ENCODE peak calls at places on chromosomes 2 and 18, in ten cellular contexts. One of them, this sample, is unnamed.

GRCh38 chr2:126776701-126777619 is 121.0 kb downstream of the GYPC start:
- DNase-seq in prostate gland: peak; percentile 63
- DNase-seq in MM.1S: peak; percentile 69
- DNase-seq in GM12878: peak; percentile 30
- DNase-seq in brain microvascular endothelial cell: peak; percentile 73
- DNase-seq in IMR-90: peak; percentile 62
- DNase-seq in bronchial epithelial cell: peak; percentile 34
- DNase-seq in RWPE2: no peak
- DNase-seq in left lung: peak; percentile 84
- DNase-seq in upper lobe of right lung: peak; percentile 90
- DNase-seq in this sample: no peak

GRCh38 chr2:44560352-44560751 is 198.6 kb downstream of the CAMKMT start:
- DNase-seq in left lung: no peak
- DNase-seq in GM12878: no peak
- DNase-seq in prostate gland: no peak
- DNase-seq in brain microvascular endothelial cell: no peak
- DNase-seq in IMR-90: no peak
- DNase-seq in bronchial epithelial cell: peak; percentile 12
- DNase-seq in RWPE2: no peak
- DNase-seq in upper lobe of right lung: no peak
- DNase-seq in MM.1S: peak; percentile 42
- DNase-seq in this sample: no peak

GRCh38 chr18:10304853-10305252 is 149.6 kb upstream of the APCDD1 start:
- DNase-seq in IMR-90: peak; percentile 79
- DNase-seq in MM.1S: no peak
- DNase-seq in RWPE2: no peak
- DNase-seq in bronchial epithelial cell: peak; percentile 91
- DNase-seq in left lung: no peak
- DNase-seq in brain microvascular endothelial cell: no peak
- DNase-seq in upper lobe of right lung: no peak
- DNase-seq in GM12878: no peak
- DNase-seq in prostate gland: no peak
- DNase-seq in this sample: peak; percentile 48

GRCh38 chr2:182652326-182652725 is 63.7 kb upstream of the DNAJC10 start:
- DNase-seq in GM12878: no peak
- DNase-seq in left lung: no peak
- DNase-seq in brain microvascular endothelial cell: no peak
- DNase-seq in prostate gland: no peak
- DNase-seq in RWPE2: no peak
- DNase-seq in MM.1S: no peak
- DNase-seq in upper lobe of right lung: no peak
- DNase-seq in IMR-90: no peak
- DNase-seq in bronchial epithelial cell: peak; percentile 18
- DNase-seq in this sample: no peak

GRCh38 chr2:88628569-88628939 is 1.3 kb upstream of the EIF2AK3 start:
- DNase-seq in GM12878: no peak
- DNase-seq in brain microvascular endothelial cell: no peak
- DNase-seq in upper lobe of right lung: no peak
- DNase-seq in RWPE2: no peak
- DNase-seq in left lung: no peak
- DNase-seq in MM.1S: no peak
- DNase-seq in bronchial epithelial cell: no peak
- DNase-seq in prostate gland: no peak
- DNase-seq in IMR-90: no peak
- DNase-seq in this sample: no peak

GRCh38 chr2:31023550-31023949 is 114.7 kb downstream of the GALNT14 start:
- DNase-seq in prostate gland: no peak
- DNase-seq in left lung: no peak
- DNase-seq in upper lobe of right lung: no peak
- DNase-seq in RWPE2: no peak
- DNase-seq in GM12878: no peak
- DNase-seq in MM.1S: no peak
- DNase-seq in IMR-90: no peak
- DNase-seq in bronchial epithelial cell: no peak
- DNase-seq in brain microvascular endothelial cell: no peak
- DNase-seq in this sample: no peak

GRCh38 chr18:48136051-48136543 is 205.6 kb upstream of the SMAD2 start:
- DNase-seq in upper lobe of right lung: no peak
- DNase-seq in prostate gland: no peak
- DNase-seq in RWPE2: no peak
- DNase-seq in brain microvascular endothelial cell: no peak
- DNase-seq in left lung: peak; percentile 31
- DNase-seq in GM12878: no peak
- DNase-seq in IMR-90: no peak
- DNase-seq in bronchial epithelial cell: no peak
- DNase-seq in MM.1S: no peak
- DNase-seq in this sample: no peak

GRCh38 chr2:153963247-153963646 is 91.5 kb downstream of the GALNT13 start:
- DNase-seq in bronchial epithelial cell: no peak
- DNase-seq in prostate gland: no peak
- DNase-seq in upper lobe of right lung: no peak
- DNase-seq in MM.1S: no peak
- DNase-seq in IMR-90: no peak
- DNase-seq in RWPE2: no peak
- DNase-seq in brain microvascular endothelial cell: no peak
- DNase-seq in GM12878: no peak
- DNase-seq in left lung: no peak
- DNase-seq in this sample: no peak

GRCh38 chr18:21179590-21180220 is 62.3 kb upstream of the GREB1L start:
- DNase-seq in upper lobe of right lung: no peak
- DNase-seq in MM.1S: peak; percentile 57
- DNase-seq in left lung: no peak
- DNase-seq in IMR-90: peak; percentile 73
- DNase-seq in GM12878: peak; percentile 32
- DNase-seq in brain microvascular endothelial cell: peak; percentile 65
- DNase-seq in RWPE2: no peak
- DNase-seq in prostate gland: peak; percentile 46
- DNase-seq in bronchial epithelial cell: peak; percentile 44
- DNase-seq in this sample: no peak

GRCh38 chr2:240933966-240934700 is 28.0 kb downstream of the CROCC2 start:
- DNase-seq in upper lobe of right lung: peak; percentile 51
- DNase-seq in GM12878: no peak
- DNase-seq in brain microvascular endothelial cell: no peak
- DNase-seq in bronchial epithelial cell: no peak
- DNase-seq in MM.1S: no peak
- DNase-seq in prostate gland: no peak
- DNase-seq in IMR-90: no peak
- DNase-seq in RWPE2: no peak
- DNase-seq in left lung: peak; percentile 26
- DNase-seq in this sample: no peak

GRCh38 chr18:10193446-10193845 is 261.0 kb upstream of the APCDD1 start:
- DNase-seq in MM.1S: no peak
- DNase-seq in IMR-90: no peak
- DNase-seq in upper lobe of right lung: no peak
- DNase-seq in prostate gland: no peak
- DNase-seq in bronchial epithelial cell: no peak
- DNase-seq in GM12878: no peak
- DNase-seq in left lung: no peak
- DNase-seq in RWPE2: no peak
- DNase-seq in brain microvascular endothelial cell: no peak
- DNase-seq in this sample: no peak

GRCh38 chr2:205763708-205764501 is 81.6 kb downstream of the NRP2 start:
- DNase-seq in RWPE2: peak; percentile 64
- DNase-seq in prostate gland: no peak
- DNase-seq in IMR-90: peak; percentile 63
- DNase-seq in left lung: peak; percentile 61
- DNase-seq in bronchial epithelial cell: peak; percentile 86
- DNase-seq in upper lobe of right lung: peak; percentile 74
- DNase-seq in GM12878: no peak
- DNase-seq in MM.1S: no peak
- DNase-seq in brain microvascular endothelial cell: peak; percentile 94
- DNase-seq in this sample: peak; percentile 56

DNA sequence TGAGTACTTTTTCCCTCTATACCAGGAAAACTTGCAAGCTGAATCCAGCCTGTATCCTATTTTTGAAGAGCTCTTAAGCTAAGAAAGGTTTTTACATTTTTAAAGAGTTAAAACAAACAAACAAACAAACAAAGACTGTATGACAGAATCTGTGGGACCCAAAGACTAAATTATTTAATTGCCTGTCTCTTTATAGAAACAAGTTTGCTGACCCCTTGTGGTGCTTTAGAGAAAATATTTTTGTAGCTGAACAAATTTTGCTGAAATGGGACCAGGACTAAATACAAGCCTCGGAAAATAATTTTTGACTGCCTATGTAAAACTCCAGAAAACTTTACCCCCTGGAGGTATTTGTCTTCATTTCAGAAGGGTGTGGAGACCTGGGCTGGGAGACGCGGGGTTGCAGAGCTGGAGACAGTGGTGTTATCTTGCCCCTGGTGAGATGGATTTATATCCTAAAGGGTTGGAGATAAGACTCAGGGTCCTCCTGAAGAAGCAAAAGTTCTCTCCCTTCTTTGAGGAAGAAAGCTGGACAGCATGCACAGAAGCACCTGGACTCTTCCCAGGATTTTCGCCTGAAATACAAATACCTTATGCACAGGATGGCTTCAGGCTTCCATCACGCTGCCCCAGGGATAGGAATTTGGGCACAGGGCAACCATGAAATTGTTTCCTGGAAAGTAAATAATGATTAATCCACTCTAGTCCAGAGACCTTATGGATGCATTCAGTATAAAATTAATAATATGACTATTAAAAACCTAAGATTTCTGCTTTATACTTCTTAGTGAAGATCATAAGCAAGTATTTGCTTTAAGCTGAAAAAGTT is 54.3 kb downstream of the TMX3 start:
- DNase-seq in IMR-90: peak; percentile 61
- DNase-seq in RWPE2: no peak
- DNase-seq in left lung: no peak
- DNase-seq in upper lobe of right lung: no peak
- DNase-seq in prostate gland: no peak
- DNase-seq in GM12878: no peak
- DNase-seq in bronchial epithelial cell: peak; percentile 39
- DNase-seq in brain microvascular endothelial cell: peak; percentile 7
- DNase-seq in MM.1S: peak; percentile 54
- DNase-seq in this sample: no peak
- H3K27me3 ChIP-seq in IMR-90: no peaks in the 10 kb centered on the region
- H3K27me3 ChIP-seq in RWPE2: no peaks in the 10 kb centered on the region
- H3K27me3 ChIP-seq in left lung: no peaks in the 10 kb centered on the region
- H3K27me3 ChIP-seq in upper lobe of right lung: no peaks in the 10 kb centered on the region
- H3K27me3 ChIP-seq in prostate gland: no peaks in the 10 kb centered on the region
- H3K27me3 ChIP-seq in GM12878: no peaks in the 10 kb centered on the region
- H3K27me3 ChIP-seq in bronchial epithelial cell: no peaks in the 10 kb centered on the region
- H3K27me3 ChIP-seq in brain microvascular endothelial cell: no peaks in the 10 kb centered on the region
- H3K27me3 ChIP-seq in MM.1S: no peaks in the 10 kb centered on the region
- H3K27me3 ChIP-seq in this sample: no peaks in the 10 kb centered on the region

GRCh38 chr18:23479829-23480505 is 23.3 kb upstream of the RMC1 start:
- DNase-seq in IMR-90: no peak
- DNase-seq in prostate gland: no peak
- DNase-seq in left lung: no peak
- DNase-seq in bronchial epithelial cell: no peak
- DNase-seq in upper lobe of right lung: no peak
- DNase-seq in RWPE2: no peak
- DNase-seq in brain microvascular endothelial cell: no peak
- DNase-seq in MM.1S: no peak
- DNase-seq in GM12878: no peak
- DNase-seq in this sample: no peak
- H3K36me3 ChIP-seq in IMR-90: peaks cover 47% of the 10 kb centered on the region
- H3K36me3 ChIP-seq in prostate gland: peaks cover 3% of the 10 kb centered on the region
- H3K36me3 ChIP-seq in left lung: peaks cover 87% of the 10 kb centered on the region
- H3K36me3 ChIP-seq in bronchial epithelial cell: peaks cover 16% of the 10 kb centered on the region
- H3K36me3 ChIP-seq in upper lobe of right lung: peaks cover 92% of the 10 kb centered on the region
- H3K36me3 ChIP-seq in RWPE2: peaks cover 73% of the 10 kb centered on the region
- H3K36me3 ChIP-seq in brain microvascular endothelial cell: peaks cover 72% of the 10 kb centered on the region
- H3K36me3 ChIP-seq in MM.1S: peaks cover 5% of the 10 kb centered on the region
- H3K36me3 ChIP-seq in GM12878: peaks cover 8% of the 10 kb centered on the region
- H3K36me3 ChIP-seq in this sample: peaks cover 12% of the 10 kb centered on the region

GRCh38 chr2:101881131-101881530 is 110.6 kb upstream of the IL1R2 start:
- DNase-seq in RWPE2: no peak
- DNase-seq in prostate gland: no peak
- DNase-seq in left lung: no peak
- DNase-seq in IMR-90: no peak
- DNase-seq in MM.1S: no peak
- DNase-seq in GM12878: no peak
- DNase-seq in brain microvascular endothelial cell: no peak
- DNase-seq in bronchial epithelial cell: peak; percentile 37
- DNase-seq in upper lobe of right lung: no peak
- DNase-seq in this sample: no peak

GRCh38 chr2:101884423-101884822 is 107.3 kb upstream of the IL1R2 start:
- DNase-seq in IMR-90: no peak
- DNase-seq in RWPE2: no peak
- DNase-seq in left lung: no peak
- DNase-seq in upper lobe of right lung: no peak
- DNase-seq in GM12878: no peak
- DNase-seq in bronchial epithelial cell: no peak
- DNase-seq in prostate gland: no peak
- DNase-seq in MM.1S: no peak
- DNase-seq in brain microvascular endothelial cell: no peak
- DNase-seq in this sample: no peak

GRCh38 chr2:101882948-101883347 is 108.8 kb upstream of the IL1R2 start:
- DNase-seq in brain microvascular endothelial cell: no peak
- DNase-seq in upper lobe of right lung: no peak
- DNase-seq in RWPE2: no peak
- DNase-seq in bronchial epithelial cell: no peak
- DNase-seq in prostate gland: no peak
- DNase-seq in left lung: no peak
- DNase-seq in MM.1S: no peak
- DNase-seq in IMR-90: no peak
- DNase-seq in GM12878: no peak
- DNase-seq in this sample: no peak

GRCh38 chr2:101887328-101887727 is 104.4 kb upstream of the IL1R2 start:
- DNase-seq in IMR-90: no peak
- DNase-seq in MM.1S: no peak
- DNase-seq in GM12878: no peak
- DNase-seq in brain microvascular endothelial cell: no peak
- DNase-seq in upper lobe of right lung: no peak
- DNase-seq in left lung: no peak
- DNase-seq in bronchial epithelial cell: no peak
- DNase-seq in prostate gland: no peak
- DNase-seq in RWPE2: no peak
- DNase-seq in this sample: no peak

DNA sequence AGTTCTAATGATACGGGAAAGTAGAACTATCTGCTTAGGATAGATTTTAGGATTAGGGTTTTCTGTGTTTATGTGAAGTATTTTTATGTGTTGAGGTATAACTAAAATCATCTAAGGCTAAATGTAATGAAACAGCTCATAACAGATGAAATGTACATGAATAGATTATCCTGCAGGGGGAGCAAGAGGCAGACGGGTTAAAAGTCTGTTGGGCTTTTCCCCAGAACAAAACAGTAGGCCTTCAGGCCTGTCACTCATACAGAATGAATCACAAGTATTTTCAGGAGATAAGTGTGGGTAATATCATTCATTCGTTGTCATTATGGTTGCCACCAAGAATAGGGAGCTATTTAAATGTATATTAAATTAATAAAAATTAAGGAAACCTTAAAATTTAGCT is 107.9 kb upstream of the IL1R2 start:
- DNase-seq in bronchial epithelial cell: peak; percentile 70
- DNase-seq in left lung: no peak
- DNase-seq in MM.1S: peak; percentile 57
- DNase-seq in prostate gland: peak; percentile 33
- DNase-seq in upper lobe of right lung: no peak
- DNase-seq in RWPE2: no peak
- DNase-seq in IMR-90: peak; percentile 59
- DNase-seq in GM12878: no peak
- DNase-seq in brain microvascular endothelial cell: peak; percentile 72
- DNase-seq in this sample: no peak
- TF ChIP-seq CTCF in bronchial epithelial cell: peak; percentile 54
- TF ChIP-seq CTCF in left lung: peak; percentile 65
- TF ChIP-seq CTCF in MM.1S: peak; percentile 54
- TF ChIP-seq CTCF in prostate gland: peak; percentile 49
- TF ChIP-seq CTCF in upper lobe of right lung: peak; percentile 57
- TF ChIP-seq CTCF in RWPE2: peak; percentile 62
- TF ChIP-seq CTCF in IMR-90: peak; percentile 65
- TF ChIP-seq CTCF in GM12878: peak; percentile 63
- TF ChIP-seq CTCF in brain microvascular endothelial cell: peak; percentile 70
- TF ChIP-seq CTCF in this sample: peak; percentile 63

GRCh38 chr2:40281021-40281940 is 170.6 kb downstream of the SLC8A1 start:
- DNase-seq in RWPE2: no peak
- DNase-seq in IMR-90: peak; percentile 89
- DNase-seq in upper lobe of right lung: no peak
- DNase-seq in left lung: no peak
- DNase-seq in MM.1S: peak; percentile 83
- DNase-seq in brain microvascular endothelial cell: peak; percentile 76
- DNase-seq in bronchial epithelial cell: peak; percentile 89
- DNase-seq in prostate gland: peak; percentile 24
- DNase-seq in GM12878: peak; percentile 19
- DNase-seq in this sample: peak; percentile 89
- H3K27me3 ChIP-seq in RWPE2: no peaks in the 10 kb centered on the region
- H3K27me3 ChIP-seq in IMR-90: no peaks in the 10 kb centered on the region
- H3K27me3 ChIP-seq in upper lobe of right lung: no peaks in the 10 kb centered on the region
- H3K27me3 ChIP-seq in left lung: no peaks in the 10 kb centered on the region
- H3K27me3 ChIP-seq in MM.1S: no peaks in the 10 kb centered on the region
- H3K27me3 ChIP-seq in brain microvascular endothelial cell: no peaks in the 10 kb centered on the region
- H3K27me3 ChIP-seq in bronchial epithelial cell: no peaks in the 10 kb centered on the region
- H3K27me3 ChIP-seq in prostate gland: no peaks in the 10 kb centered on the region
- H3K27me3 ChIP-seq in GM12878: no peaks in the 10 kb centered on the region
- H3K27me3 ChIP-seq in this sample: no peaks in the 10 kb centered on the region

This sample was measured in BJ.